ENCODE peak calls at places on chromosomes 4 and X, in six cellular contexts. P is heart left ventricle, N is prostate gland, Y is mucosa of descending colon, B is fibroblast of lung, E is fibroblast of the aortic adventitia. O is an unnamed sample.

GRCh38 chr4:24489870-24490269 is 94.5 kb downstream of the DHX15 start:
- DNase-seq in P (no peak), N (no peak), Y (no peak), B (peak), E (peak), O (no peak)

GRCh38 chr4:166366012-166366411 is 493.0 kb downstream of the TLL1 start:
- DNase-seq in P (no peak), N (no peak), Y (no peak), B (no peak), E (no peak), O (no peak)

GRCh38 chr4:108155373-108155772 is 13.4 kb downstream of the LEF1 start:
- DNase-seq in P (no peak), N (no peak), Y (no peak), B (peak), E (no peak), O (no peak)

GRCh38 chr4:127470290-127470809 is 162.4 kb upstream of the INTU start:
- DNase-seq in P (no peak), N (no peak), Y (no peak), B (no peak), E (no peak), O (no peak)

GRCh38 chrX:124211312-124211942 is 121.0 kb upstream of the TEX13D start:
- DNase-seq in P (no peak), N (no peak), Y (no peak), B (peak), E (peak), O (no peak)

GRCh38 chrX:13699183-13699826 is 10.4 kb downstream of the RAB9A start:
- DNase-seq in P (no peak), N (no peak), Y (peak), B (no peak), E (peak), O (peak)

GRCh38 chrX:53080628-53081580 is 1.3 kb upstream of the TSPYL2 start:
- DNase-seq in P (no peak), N (no peak), Y (no peak), B (peak), E (peak), O (no peak)

GRCh38 chr4:173091362-173091761 is 77.2 kb upstream of the GALNT7 start:
- DNase-seq in P (no peak), N (no peak), Y (no peak), B (no peak), E (no peak), O (no peak)

GRCh38 chrX:150837845-150838244 is 60.6 kb downstream of the CD99L2 start:
- DNase-seq in P (no peak), N (no peak), Y (no peak), B (no peak), E (no peak), O (no peak)

GRCh38 chrX:57595381-57595811 is 3.6 kb downstream of the ZXDB start:
- DNase-seq in P (no peak), N (no peak), Y (no peak), B (peak), E (peak), O (no peak)

GRCh38 chr4:18689308-18689915 is 667.9 kb upstream of the LCORL start:
- DNase-seq in P (no peak), N (peak), Y (no peak), B (peak), E (peak), O (peak)

GRCh38 chrX:53714580-53715335 is 28.2 kb upstream of the HUWE1 start:
- DNase-seq in P (no peak), N (peak), Y (no peak), B (peak), E (peak), O (no peak)

GRCh38 chr4:53591372-53591892 is at the start of gene LNX1:
- DNase-seq in P (no peak), N (peak), Y (peak), B (no peak), E (no peak), O (peak)

GRCh38 chr4:146183209-146183608 is 7.7 kb downstream of the LSM6 start:
- DNase-seq in P (no peak), N (no peak), Y (no peak), B (no peak), E (no peak), O (no peak)

GRCh38 chrX:40008841-40009461 is 88.8 kb downstream of the BCOR start:
- DNase-seq in P (peak), N (no peak), Y (peak), B (peak), E (no peak), O (no peak)

GRCh38 chr4:26896636-26897035 is 36.0 kb downstream of the STIM2 start:
- DNase-seq in P (no peak), N (no peak), Y (no peak), B (peak), E (peak), O (no peak)

GRCh38 chr4:174865418-174865985 is 36.5 kb upstream of the GLRA3 start:
- DNase-seq in P (no peak), N (no peak), Y (no peak), B (no peak), E (no peak), O (no peak)

GRCh38 chr4:128757712-128758111 is 51.8 kb upstream of the JADE1 start:
- DNase-seq in P (no peak), N (peak), Y (no peak), B (peak), E (peak), O (no peak)

GRCh38 chrX:19659929-19660328 is 144.6 kb upstream of the MAP3K15 start:
- DNase-seq in P (no peak), N (no peak), Y (no peak), B (no peak), E (no peak), O (no peak)

GRCh38 chr4:98610926-98611325 is 47.5 kb downstream of the TSPAN5 start:
- DNase-seq in P (no peak), N (no peak), Y (no peak), B (no peak), E (no peak), O (no peak)

GRCh38 chr4:150130953-150131352 is 52.7 kb downstream of the DCLK2 start:
- DNase-seq in P (no peak), N (no peak), Y (no peak), B (peak), E (peak), O (no peak)

GRCh38 chr4:7103599-7104365 is 35.9 kb upstream of the GRPEL1 start:
- DNase-seq in P (peak), N (no peak), Y (peak), B (no peak), E (no peak), O (peak)

DNA sequence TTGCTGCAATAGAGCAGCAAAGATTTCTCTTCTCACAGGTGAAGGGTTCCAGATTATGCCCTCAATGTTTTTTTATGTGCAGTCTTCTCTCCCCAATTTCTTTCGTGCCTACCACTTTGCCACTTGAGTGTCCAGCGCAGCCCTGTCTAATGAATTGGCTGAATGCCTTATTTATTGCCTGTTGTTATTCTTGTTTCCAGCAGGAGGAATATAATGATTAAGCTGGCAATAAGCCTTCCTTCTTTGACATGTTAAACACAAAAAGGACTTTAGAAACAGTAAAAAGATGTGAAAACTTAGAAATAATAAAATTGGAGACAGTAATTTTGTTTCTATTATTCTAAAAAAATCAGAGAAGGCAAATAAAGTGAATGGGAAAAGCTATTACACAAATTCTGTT is 34.6 kb upstream of the FRAS1 start:
- DNase-seq in P (no peak), N (no peak), Y (no peak), B (no peak), E (no peak), O (no peak)
- TF ChIP-seq CTCF in P (no peak), N (no peak), Y (no peak), B (no peak), E (no peak), O (no peak)

GRCh38 chr4:186081202-186081807 is 12.3 kb downstream of the TLR3 start:
- DNase-seq in P (no peak), N (no peak), Y (no peak), B (no peak), E (no peak), O (no peak)

GRCh38 chr4:186074189-186074588 is 5.2 kb downstream of the TLR3 start:
- DNase-seq in P (no peak), N (no peak), Y (no peak), B (no peak), E (no peak), O (no peak)

GRCh38 chr4:186078977-186079697 is 10.2 kb downstream of the TLR3 start:
- DNase-seq in P (no peak), N (peak), Y (no peak), B (no peak), E (no peak), O (no peak)

GRCh38 chr4:186079698-186080097 is 10.7 kb downstream of the TLR3 start:
- DNase-seq in P (no peak), N (no peak), Y (no peak), B (no peak), E (no peak), O (no peak)
- H3K4me3 ChIP-seq in P (no peak), N (no peak), Y (no peak), B (no peak), E (no peak), O (no peak)

GRCh38 chr4:158671915-158672806 is at the start of gene ETFDH:
- DNase-seq in P (peak), N (peak), Y (peak), B (peak), E (peak), O (peak)
- TF ChIP-seq CTCF in P (peak), N (peak), Y (peak), B (peak), E (peak), O (peak)

GRCh38 chr4:158809611-158810486 is 41.0 kb downstream of the FNIP2 start:
- DNase-seq in P (no peak), N (peak), Y (no peak), B (peak), E (peak), O (peak)
- H3K4me3 ChIP-seq in P (peak), N (no peak), Y (no peak), B (no peak), E (no peak), O (no peak)